ENCODE peak calls at places on chromosomes 4 and X, in eight cellular contexts. H is RWPE1, D is M059J, Q is NCI-H1092, Y is uterus, T is fibroblast of mammary gland, B is endodermal cell, C is heart left ventricle. A is an unnamed sample.

GRCh38 chr4:119068529-119068962 is 67.1 kb upstream of the MYOZ2 start:
- DNase-seq in B (no peak), D (peak; percentile 77), Y (peak; percentile 40), Q (no peak), T (no peak), C (peak; percentile 28), H (peak; percentile 63), A (no peak)

GRCh38 chrX:38768079-38768478 is 33.2 kb upstream of the MID1IP1 start:
- DNase-seq in H (peak; percentile 13), T (peak; percentile 45), Q (no peak), B (no peak), C (no peak), Y (no peak), D (peak; percentile 31), A (peak; percentile 0)

GRCh38 chr4:8239661-8240060 is 29.9 kb upstream of the HTRA3 start:
- DNase-seq in H (no peak), Y (no peak), Q (no peak), D (no peak), T (no peak), B (no peak), C (no peak), A (no peak)

GRCh38 chr4:55159851-55160250 is 34.5 kb upstream of the KDR start:
- DNase-seq in B (no peak), T (peak; percentile 49), Q (no peak), Y (no peak), D (no peak), H (no peak), C (no peak), A (no peak)

GRCh38 chr4:173835863-173836262 is 305.8 kb upstream of the HAND2 start:
- DNase-seq in T (peak; percentile 67), H (no peak), Y (peak; percentile 27), B (peak; percentile 60), C (no peak), D (peak; percentile 42), Q (no peak), A (no peak)

GRCh38 chrX:129845616-129846190 is 2.0 kb upstream of the ZDHHC9 start:
- DNase-seq in B (no peak), Y (no peak), T (no peak), C (no peak), Q (no peak), H (no peak), D (peak; percentile 41), A (no peak)

GRCh38 chrX:38987135-38987780 is 186.0 kb downstream of the MID1IP1 start:
- DNase-seq in D (peak; percentile 3), Y (no peak), C (no peak), T (peak; percentile 12), Q (no peak), H (no peak), B (no peak), A (no peak)

GRCh38 chrX:35380808-35381700 is 417.1 kb upstream of the MAGEB16 start:
- DNase-seq in C (no peak), Q (no peak), Y (no peak), H (peak; percentile 8), T (peak; percentile 32), B (no peak), D (peak; percentile 9), A (peak; percentile 0)

GRCh38 chrX:136589966-136590365 is 58.0 kb downstream of the VGLL1 start:
- DNase-seq in H (peak; percentile 45), C (no peak), T (peak; percentile 25), Q (no peak), Y (no peak), B (no peak), D (peak; percentile 43), A (no peak)

GRCh38 chr4:159298502-159298901 is 195.6 kb downstream of the RAPGEF2 start:
- DNase-seq in D (peak; percentile 44), Q (no peak), C (no peak), B (no peak), T (peak; percentile 47), H (peak; percentile 58), Y (no peak), A (no peak)

GRCh38 chr4:124066579-124066978 is 646.0 kb downstream of the ANKRD50 start:
- DNase-seq in D (no peak), B (no peak), T (no peak), H (no peak), Y (no peak), C (no peak), Q (no peak), A (no peak)

GRCh38 chrX:107687445-107687844 is 59.1 kb downstream of the PRPS1 start:
- DNase-seq in Y (no peak), C (no peak), D (peak; percentile 48), Q (no peak), B (peak; percentile 10), T (no peak), H (no peak), A (no peak)

GRCh38 chrX:150575415-150575814 is 7.0 kb downstream of the MTM1 start:
- DNase-seq in Y (no peak), C (no peak), H (peak; percentile 73), B (no peak), Q (no peak), T (peak; percentile 55), D (peak; percentile 94), A (no peak)

GRCh38 chr4:188534297-188534696 is 395.1 kb downstream of the TRIML1 start:
- DNase-seq in T (no peak), D (no peak), Q (no peak), H (no peak), C (no peak), Y (no peak), B (no peak), A (no peak)

GRCh38 chr4:146146918-146147317 is 28.6 kb upstream of the LSM6 start:
- DNase-seq in Q (no peak), T (no peak), H (no peak), B (no peak), Y (no peak), D (no peak), C (no peak), A (no peak)

A was measured in NCI-H446.